ENCODE peak calls at places on chromosomes 2 and 18, in ten cellular contexts. L is cardiac muscle cell, E is stomach, F is Calu3, P is A549, W is upper lobe of right lung, A is IMR-90, Z is H9, D is MCF 10A, B is gastrocnemius medialis. U is an unnamed sample.

GRCh38 chr18:44788334-44788733 is 107.6 kb downstream of the SETBP1 start:
- DNase-seq in L (no peak), D (no peak), E (no peak), B (no peak), P (no peak), Z (no peak), F (no peak), W (no peak), A (no peak), U (no peak)

GRCh38 chr2:57882895-57883515 is 163.6 kb upstream of the VRK2 start:
- DNase-seq in P (peak), A (no peak), Z (no peak), L (peak), W (no peak), D (peak), E (no peak), F (no peak), B (no peak), U (no peak)

GRCh38 chr2:207869784-207870778 is 100.4 kb upstream of the FZD5 start:
- DNase-seq in B (no peak), A (peak), Z (no peak), L (peak), P (peak), F (peak), E (no peak), W (no peak), D (peak), U (no peak)

GRCh38 chr18:64111950-64112349 is 36.9 kb downstream of the LINC00305 start:
- DNase-seq in F (no peak), B (no peak), A (no peak), E (no peak), W (no peak), D (no peak), L (no peak), Z (no peak), P (no peak), U (no peak)

GRCh38 chr2:17518212-17519154 is at the start of gene RAD51AP2:
- DNase-seq in P (peak), L (peak), E (peak), A (peak), B (peak), D (peak), F (peak), W (peak), Z (peak), U (peak)

GRCh38 chr18:44450220-44450619 is 230.5 kb upstream of the SETBP1 start:
- DNase-seq in W (no peak), Z (no peak), A (no peak), L (no peak), B (no peak), D (no peak), E (no peak), P (no peak), F (no peak), U (no peak)

GRCh38 chr2:160389875-160390274 is 103.7 kb downstream of the RBMS1 start:
- DNase-seq in P (no peak), W (no peak), Z (no peak), L (peak), B (no peak), F (no peak), A (peak), D (peak), E (no peak), U (peak)

GRCh38 chr2:111634995-111635538 is 248.9 kb downstream of the ANAPC1 start:
- DNase-seq in Z (no peak), F (no peak), D (no peak), E (no peak), B (no peak), P (no peak), L (peak), A (no peak), W (no peak), U (no peak)

GRCh38 chr2:96734899-96735585 is 4.8 kb downstream of the LMAN2L start:
- DNase-seq in P (no peak), E (no peak), A (peak), B (no peak), Z (no peak), D (no peak), W (no peak), F (no peak), L (peak), U (peak)

GRCh38 chr2:39516347-39517101 is 79.4 kb upstream of the MAP4K3 start:
- DNase-seq in B (peak), L (peak), A (peak), P (no peak), Z (peak), D (peak), W (no peak), E (peak), F (no peak), U (no peak)

GRCh38 chr2:232385660-232386489 is 7.3 kb downstream of the ALPP start:
- DNase-seq in D (no peak), Z (no peak), P (no peak), B (no peak), L (peak), F (peak), A (peak), E (no peak), W (peak), U (peak)

GRCh38 chr18:6004683-6005082 is 109.4 kb upstream of the TMEM200C start:
- DNase-seq in B (no peak), L (no peak), Z (no peak), F (no peak), W (no peak), P (no peak), A (no peak), D (no peak), E (no peak), U (no peak)

GRCh38 chr2:179235463-179236108 is 29.0 kb downstream of the SESTD1 start:
- DNase-seq in L (peak), F (no peak), D (no peak), Z (no peak), P (no peak), E (no peak), B (no peak), W (no peak), A (peak), U (peak)

GRCh38 chr2:208407667-208408066 is 1.1 kb downstream of the PTH2R start:
- DNase-seq in W (no peak), F (peak), D (no peak), P (peak), E (no peak), L (peak), Z (no peak), A (peak), B (no peak), U (no peak)

GRCh38 chr2:40760071-40760666 is 308.3 kb upstream of the SLC8A1 start:
- DNase-seq in D (peak), Z (peak), F (peak), P (peak), A (peak), E (no peak), B (no peak), L (peak), W (no peak), U (peak)

GRCh38 chr2:99756059-99756458 is 266.2 kb upstream of the REV1 start:
- DNase-seq in E (no peak), W (no peak), Z (no peak), F (no peak), P (no peak), D (no peak), A (no peak), B (no peak), L (no peak), U (no peak)

GRCh38 chr2:109195193-109196045 is 66.4 kb downstream of the SH3RF3 start:
- DNase-seq in P (no peak), Z (peak), D (no peak), F (no peak), B (peak), L (no peak), W (peak), E (no peak), A (no peak), U (no peak)

GRCh38 chr2:10564876-10565425 is 116.8 kb upstream of the ODC1 start:
- DNase-seq in A (no peak), W (no peak), L (no peak), F (no peak), D (no peak), B (no peak), P (no peak), Z (no peak), E (no peak), U (no peak)

GRCh38 chr18:6836331-6836730 is 106.8 kb downstream of the ARHGAP28 start:
- DNase-seq in P (no peak), E (no peak), L (no peak), A (peak), F (no peak), Z (no peak), B (no peak), W (no peak), D (peak), U (no peak)

GRCh38 chr2:142973822-142974207 is 96.4 kb downstream of the KYNU start:
- DNase-seq in W (no peak), E (no peak), B (no peak), D (no peak), Z (no peak), P (no peak), L (no peak), A (no peak), F (no peak), U (no peak)

GRCh38 chr2:188787661-188788044 is 186.5 kb upstream of the COL3A1 start:
- DNase-seq in Z (no peak), P (no peak), W (no peak), A (no peak), B (no peak), F (no peak), E (no peak), L (peak), D (no peak), U (no peak)

GRCh38 chr18:25038261-25038660 is 313.7 kb downstream of the ZNF521 start:
- DNase-seq in A (no peak), Z (no peak), E (no peak), B (no peak), W (no peak), D (no peak), F (no peak), L (no peak), P (no peak), U (no peak)

GRCh38 chr2:29260151-29260772 is 145.0 kb downstream of the CLIP4 start:
- DNase-seq in W (no peak), F (no peak), P (no peak), L (peak), Z (no peak), E (no peak), A (peak), B (no peak), D (peak), U (no peak)

GRCh38 chr2:101479328-101479727 is 4.4 kb upstream of the RFX8 start:
- DNase-seq in E (no peak), D (no peak), Z (no peak), W (no peak), L (no peak), A (peak), B (no peak), F (no peak), P (no peak), U (no peak)

GRCh38 chr2:182867411-182868048 is 1.1 kb upstream of the FRZB start:
- DNase-seq in W (no peak), D (no peak), L (no peak), Z (no peak), E (no peak), F (no peak), P (no peak), A (no peak), B (no peak), U (no peak)

GRCh38 chr18:58723810-58724602 is 52.7 kb downstream of the MALT1 start:
- DNase-seq in L (peak), Z (no peak), E (no peak), D (no peak), W (no peak), F (no peak), B (peak), A (peak), P (no peak), U (no peak)

GRCh38 chr2:46091004-46091403 is 206.2 kb upstream of the EPAS1 start:
- DNase-seq in P (no peak), L (no peak), B (no peak), D (no peak), A (no peak), F (no peak), Z (peak), W (no peak), E (no peak), U (no peak)
- TF ChIP-seq CTCF in P (peak), L (no peak), B (peak), D (no peak), A (no peak), F (no peak), Z (peak), W (peak), E (no peak), U (peak)

GRCh38 chr2:70995227-70995729 is 605 bp upstream of the TEX261 start:
- DNase-seq in Z (peak), D (peak), E (peak), P (peak), L (peak), W (peak), A (peak), F (peak), B (no peak), U (no peak)
- TF ChIP-seq CTCF in Z (peak), D (peak), E (peak), P (peak), L (peak), W (peak), A (peak), F (peak), B (no peak), U (peak)

GRCh38 chr2:27370816-27371620 is 602 bp downstream of the SNX17 start:
- DNase-seq in L (peak), W (no peak), A (peak), B (peak), E (no peak), P (peak), F (peak), Z (no peak), D (peak), U (no peak)

GRCh38 chr2:27369471-27370025 is 590 bp downstream of the EIF2B4 start:
- DNase-seq in P (peak), A (peak), Z (peak), D (peak), L (peak), F (peak), W (no peak), B (peak), E (peak), U (no peak)

GRCh38 chr2:27375513-27376099 is 4.9 kb downstream of the ZNF513 start:
- DNase-seq in B (no peak), A (no peak), P (no peak), D (no peak), L (no peak), W (no peak), E (no peak), F (no peak), Z (no peak), U (no peak)

GRCh38 chr2:27372937-27373336 is 2.5 kb downstream of the SNX17 start:
- DNase-seq in B (no peak), A (no peak), L (no peak), D (no peak), W (no peak), F (no peak), P (no peak), Z (no peak), E (no peak), U (no peak)

GRCh38 chr2:27370026-27370815 is at the start of the genes EIF2B4 and SNX17:
- DNase-seq in P (peak), L (peak), A (peak), Z (peak), F (peak), D (peak), B (peak), E (peak), W (peak), U (peak)
- TF ChIP-seq CTCF in P (peak), L (peak), A (peak), Z (peak), F (peak), D (peak), B (peak), E (peak), W (peak), U (peak)

DNA sequence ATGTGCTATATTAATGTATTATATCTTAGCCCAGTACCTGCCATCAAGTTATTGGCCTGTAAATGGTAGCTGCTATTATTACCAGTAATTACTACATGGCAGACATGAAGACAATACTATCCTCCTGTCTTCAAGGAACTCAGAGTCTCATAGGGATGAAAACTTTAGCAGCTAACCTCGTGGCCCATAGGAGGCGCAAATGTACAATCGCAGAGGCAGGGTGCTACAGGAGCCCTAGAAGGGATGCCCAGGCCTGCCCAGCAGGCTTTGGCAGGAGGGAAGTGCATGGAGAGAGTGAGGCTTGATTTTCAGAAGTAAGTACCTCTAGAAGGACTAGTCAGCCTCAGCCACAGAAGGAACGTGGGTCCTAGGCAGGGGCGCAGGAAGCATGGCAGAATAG is 44.7 kb upstream of the KIDINS220 start:
- DNase-seq in F (peak), P (no peak), D (peak), B (no peak), W (no peak), A (peak), E (no peak), Z (peak), L (peak), U (no peak)
- TF ChIP-seq CTCF in F (no peak), P (peak), D (peak), B (no peak), W (peak), A (peak), E (no peak), Z (peak), L (peak), U (peak)

GRCh38 chr18:79964330-79965118 is at the start of gene HSBP1L1:
- DNase-seq in B (peak), F (peak), Z (peak), E (peak), D (peak), P (peak), A (no peak), W (peak), L (peak), U (no peak)
- TF ChIP-seq CTCF in B (peak), F (no peak), Z (peak), E (no peak), D (no peak), P (peak), A (peak), W (peak), L (no peak), U (peak)

GRCh38 chr2:3447789-3448317 is 68.4 kb downstream of the TRAPPC12 start:
- DNase-seq in L (peak), D (no peak), Z (no peak), B (no peak), P (no peak), F (no peak), W (no peak), A (no peak), E (no peak), U (no peak)
- TF ChIP-seq CTCF in L (no peak), D (no peak), Z (no peak), B (no peak), P (no peak), F (no peak), W (no peak), A (no peak), E (no peak), U (no peak)